ENCODE peak calls at places on chromosomes 5 and 9, in four cellular contexts. V, M, E and Y are unnamed samples.

GRCh38 chr5:136799806-136800372 is 434.5 kb upstream of the TRPC7 start:
- DNase-seq in V (no peak), M (no peak), E (no peak), Y (no peak)

GRCh38 chr5:89133129-89133528 is 250.1 kb upstream of the MEF2C start:
- DNase-seq in V (no peak), M (no peak), E (no peak), Y (no peak)

GRCh38 chr5:154857534-154858250 is 735 bp upstream of the CNOT8 start:
- DNase-seq in V (peak), M (peak), E (peak), Y (peak)

GRCh38 chr5:152124413-152125082 is 199.9 kb upstream of the GLRA1 start:
- DNase-seq in V (no peak), M (no peak), E (no peak), Y (no peak)

GRCh38 chr5:61030163-61030482 is 85.1 kb downstream of the NDUFAF2 start:
- DNase-seq in V (no peak), M (no peak), E (no peak), Y (no peak)

GRCh38 chr5:102975040-102975439 is 144.9 kb downstream of the GIN1 start:
- DNase-seq in V (no peak), M (no peak), E (no peak), Y (no peak)

GRCh38 chr9:128257086-128257825 is 18.6 kb downstream of the GOLGA2 start:
- DNase-seq in V (no peak), M (no peak), E (no peak), Y (no peak)

GRCh38 chr9:111099199-111100005 is 61.1 kb upstream of the LPAR1 start:
- DNase-seq in V (no peak), M (no peak), E (no peak), Y (no peak)

GRCh38 chr5:167726641-167727040 is 564.8 kb upstream of the WWC1 start:
- DNase-seq in V (no peak), M (no peak), E (no peak), Y (no peak)

GRCh38 chr9:105646879-105647594 is 15.2 kb upstream of the TAL2 start:
- DNase-seq in V (no peak), M (no peak), E (no peak), Y (no peak)

GRCh38 chr5:156759156-156759555 is 90.9 kb upstream of the PPP1R2B start:
- DNase-seq in V (no peak), M (no peak), E (no peak), Y (no peak)

GRCh38 chr9:93072383-93072795 is 13.9 kb downstream of the SUSD3 start:
- DNase-seq in V (no peak), M (no peak), E (no peak), Y (no peak)

GRCh38 chr9:104912606-104913005 is 15.3 kb downstream of the ABCA1 start:
- DNase-seq in V (peak), M (no peak), E (no peak), Y (no peak)